ENCODE peak calls at places on chromosomes 5 and 9, in four cellular contexts. A is mesothelial cell of epicardium, I is tibial artery, F is endothelial cell. Z is an unnamed sample.

GRCh38 chr5:97907611-97908400 is 724.8 kb upstream of the RIOK2 start:
- DNase-seq in F (no peak), A (no peak), I (no peak), Z (no peak)

GRCh38 chr5:911601-912000 is 18.9 kb downstream of the TRIP13 start:
- DNase-seq in A (no peak), I (no peak), F (no peak), Z (no peak)

GRCh38 chr9:4160284-4160683 is 139.6 kb downstream of the GLIS3 start:
- DNase-seq in A (no peak), F (no peak), I (no peak), Z (no peak)

GRCh38 chr9:79524266-79524665 is 47.5 kb upstream of the TLE4 start:
- DNase-seq in A (no peak), F (no peak), I (no peak), Z (no peak)

GRCh38 chr5:8316608-8317007 is 447.7 kb downstream of the MTRR start:
- DNase-seq in I (no peak), F (peak; percentile 30), A (no peak), Z (no peak)

GRCh38 chr9:97632406-97632991 is 669 bp downstream of the TSTD2 start:
- DNase-seq in F (peak; percentile 47), A (no peak), I (peak; percentile 55), Z (peak; percentile 33)

GRCh38 chr5:134845852-134846640 is at the start of gene C5orf24:
- DNase-seq in F (peak; percentile 88), A (peak; percentile 88), I (peak; percentile 93), Z (peak; percentile 68)

GRCh38 chr5:83957188-83957587 is 236.5 kb upstream of the HAPLN1 start:
- DNase-seq in A (no peak), F (no peak), I (no peak), Z (no peak)

GRCh38 chr5:59813761-59814562 is 79.6 kb downstream of the PDE4D start:
- DNase-seq in I (no peak), A (no peak), F (peak; percentile 67), Z (no peak)

GRCh38 chr5:88089757-88090390 is 178.8 kb downstream of the TMEM161B start:
- DNase-seq in I (no peak), A (no peak), F (peak; percentile 8), Z (no peak)

GRCh38 chr9:137446851-137447471 is 5.8 kb upstream of the ENTPD8 start:
- DNase-seq in I (no peak), F (no peak), A (no peak), Z (no peak)

GRCh38 chr9:83274787-83275186 is 211.8 kb upstream of the RASEF start:
- DNase-seq in F (no peak), A (no peak), I (no peak), Z (no peak)

GRCh38 chr9:21434202-21435014 is 5.8 kb upstream of the IFNA1 start:
- DNase-seq in F (peak; percentile 27), I (no peak), A (no peak), Z (no peak)

GRCh38 chr9:135969064-135969683 is 8.0 kb upstream of the UBAC1 start:
- DNase-seq in I (no peak), F (no peak), A (no peak), Z (no peak)

GRCh38 chr5:180785151-180785781 is 17.3 kb downstream of the MGAT1 start:
- DNase-seq in I (no peak), F (no peak), A (no peak), Z (no peak)

GRCh38 chr9:89138463-89139390 is 39.9 kb downstream of the SHC3 start:
- DNase-seq in A (no peak), F (no peak), I (no peak), Z (no peak)

GRCh38 chr5:53792338-53792737 is 231.9 kb downstream of the NDUFS4 start:
- DNase-seq in F (no peak), I (no peak), A (no peak), Z (no peak)

GRCh38 chr5:132263548-132264261 is 6.2 kb downstream of the PDLIM4 start:
- DNase-seq in I (no peak), F (no peak), A (no peak), Z (peak; percentile 71)

GRCh38 chr9:112516769-112517168 is 30.1 kb downstream of the KIAA1958 start:
- DNase-seq in A (no peak), F (no peak), I (no peak), Z (no peak)

GRCh38 chr9:112884086-112884485 is 6.6 kb downstream of the SLC46A2 start:
- DNase-seq in F (peak; percentile 31), I (no peak), A (no peak), Z (no peak)

GRCh38 chr5:13660072-13660471 is 284.4 kb downstream of the DNAH5 start:
- DNase-seq in I (no peak), A (no peak), F (no peak), Z (no peak)

GRCh38 chr5:66621146-66621545 is 25.0 kb downstream of the MAST4 start:
- DNase-seq in I (no peak), A (no peak), F (no peak), Z (no peak)

GRCh38 chr5:57817001-57817453 is 334.4 kb upstream of the ACTBL2 start:
- DNase-seq in F (no peak), A (no peak), I (no peak), Z (no peak)

GRCh38 chr9:14303526-14303925 is 10.4 kb downstream of the NFIB start:
- DNase-seq in A (no peak), I (no peak), F (no peak), Z (no peak)

DNA sequence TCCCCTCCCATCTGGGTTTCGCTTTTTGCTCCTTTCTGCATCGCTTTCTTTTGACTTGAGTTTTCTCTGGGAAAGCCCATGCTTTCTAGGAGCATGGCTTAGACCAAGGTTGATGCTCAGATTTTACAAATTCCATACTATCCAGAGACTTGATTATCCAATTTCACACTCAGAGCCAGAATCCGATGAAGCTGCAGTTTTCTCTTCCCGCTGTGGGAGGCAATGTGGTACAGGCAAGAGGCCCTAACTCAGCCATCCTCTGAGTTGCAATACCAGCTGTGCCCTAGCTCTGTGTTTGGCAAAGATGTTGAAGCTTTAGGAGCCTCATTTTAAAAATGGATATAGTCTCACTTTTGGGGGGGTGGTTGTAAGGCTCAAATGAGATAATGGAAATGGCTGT is 85.1 kb downstream of the BRINP1 start:
- DNase-seq in A (no peak), I (no peak), F (peak; percentile 28), Z (no peak)
- TF ChIP-seq CTCF in A (no peak), I (no peak), F (no peak), Z (no peak)

GRCh38 chr9:19640023-19640422 is 148.8 kb downstream of the SLC24A2 start:
- DNase-seq in I (no peak), F (no peak), A (no peak), Z (no peak)

GRCh38 chr9:19641046-19641445 is 147.8 kb downstream of the SLC24A2 start:
- DNase-seq in I (no peak), F (no peak), A (no peak), Z (no peak)

GRCh38 chr9:19637084-19637483 is 151.8 kb downstream of the SLC24A2 start:
- DNase-seq in A (no peak), F (no peak), I (no peak), Z (no peak)

GRCh38 chr9:19643875-19644274 is 145.0 kb downstream of the SLC24A2 start:
- DNase-seq in F (no peak), A (no peak), I (no peak), Z (no peak)

DNA sequence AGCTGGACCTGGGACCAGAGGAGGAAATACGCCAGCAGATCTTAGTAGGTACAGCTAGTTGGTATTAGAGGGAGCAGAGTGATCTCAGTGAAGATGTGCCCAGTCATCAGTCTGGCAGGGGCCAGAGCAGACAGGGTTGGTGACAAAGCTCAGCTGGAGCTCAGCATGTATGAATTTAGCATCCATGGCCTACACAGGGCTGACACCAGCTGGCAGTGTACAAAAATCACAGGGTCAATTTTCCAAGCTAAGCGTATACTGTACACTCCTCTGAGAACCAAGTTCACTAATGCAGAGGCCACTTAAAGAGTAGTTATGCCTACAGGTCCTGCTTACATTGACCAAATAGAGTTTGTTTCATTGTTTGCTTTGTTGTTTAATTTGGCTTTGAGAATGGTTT is 146.6 kb downstream of the SLC24A2 start:
- DNase-seq in F (no peak), I (no peak), A (no peak), Z (no peak)
- TF ChIP-seq CTCF in F (no peak), I (no peak), A (no peak), Z (no peak)

DNA sequence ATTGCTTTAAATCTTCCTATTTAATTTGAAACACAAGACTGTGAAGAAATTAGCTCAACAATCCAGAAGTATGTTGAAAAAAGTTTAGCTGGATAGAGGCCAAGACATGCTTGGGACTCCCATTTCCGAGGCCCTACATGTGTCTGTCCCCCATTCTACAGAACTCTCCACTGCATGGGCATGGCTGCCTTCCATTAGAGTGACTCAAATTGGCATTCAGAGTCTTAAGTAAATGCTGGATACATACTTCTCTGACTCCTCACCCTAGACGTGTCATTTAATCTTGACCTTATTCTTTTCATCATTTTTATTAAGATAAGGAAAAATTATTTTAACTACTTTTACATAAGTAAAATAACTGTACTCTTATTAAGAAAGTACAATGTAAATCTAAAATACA is 530.4 kb upstream of the CDH9 start:
- DNase-seq in I (no peak), F (no peak), A (no peak), Z (no peak)
- TF ChIP-seq CTCF in I (no peak), F (no peak), A (no peak), Z (no peak)

DNA sequence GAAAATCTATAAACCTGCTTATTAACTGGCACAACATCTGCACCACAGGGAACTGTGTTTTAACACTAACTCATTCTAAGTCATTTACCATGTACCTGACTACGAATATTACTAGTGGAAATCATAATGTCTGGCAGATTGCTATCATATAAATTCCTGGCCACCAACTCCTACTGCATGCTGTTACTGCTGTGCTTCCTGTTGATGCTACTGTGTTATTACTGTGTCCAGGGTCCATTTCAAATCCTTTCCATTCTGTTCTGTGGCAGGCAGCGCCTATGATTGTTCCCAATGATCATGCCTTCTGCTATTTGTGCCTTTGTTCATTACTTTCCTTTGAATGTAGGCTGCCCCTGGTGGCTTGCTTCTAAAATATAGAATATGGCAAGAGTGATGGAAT is 4.7 kb upstream of the ZNF131 start:
- DNase-seq in A (no peak), I (no peak), F (no peak), Z (no peak)
- TF ChIP-seq CTCF in A (no peak), I (no peak), F (no peak), Z (no peak)

DNA sequence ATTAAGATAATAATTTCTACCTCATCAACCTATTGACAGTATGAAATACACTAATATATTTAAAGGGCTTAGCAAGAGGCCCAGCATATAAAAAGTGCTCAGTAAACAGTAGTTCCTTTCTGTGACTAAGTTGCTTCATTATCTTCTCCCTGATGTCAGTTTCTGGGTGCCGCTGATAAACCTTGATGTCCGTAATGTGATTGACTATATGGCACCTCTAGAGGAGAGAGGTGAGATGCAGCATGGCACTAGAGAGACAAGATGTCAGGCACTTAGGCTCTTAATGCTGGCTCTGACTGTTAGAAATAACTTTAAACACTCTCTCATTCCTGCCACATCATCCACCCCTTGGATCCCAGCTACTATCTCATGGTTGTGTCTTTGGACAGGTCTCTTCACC is 455.9 kb upstream of the KLF4 start:
- DNase-seq in I (no peak), A (no peak), F (no peak), Z (no peak)
- TF ChIP-seq CTCF in I (no peak), A (no peak), F (no peak), Z (no peak)

GRCh38 chr9:16341176-16341575 is 529.3 kb downstream of the BNC2 start:
- DNase-seq in A (no peak), I (no peak), F (no peak), Z (no peak)
- TF ChIP-seq CTCF in A (no peak), I (no peak), F (no peak), Z (no peak)